ENCODE peak calls at places on chromosome X, in six cellular contexts. One of them, this sample, is unnamed.

GRCh38 chrX:107747596-107748161 is 27.9 kb downstream of the TSC22D3 start:
- DNase-seq in K562: no peak
- DNase-seq in HepG2: no peak
- DNase-seq in HL-60: no peak
- DNase-seq in SK-N-SH: no peak
- DNase-seq in transverse colon: peak
- DNase-seq in this sample: peak

GRCh38 chrX:41382699-41383645 is 49.0 kb downstream of the DDX3X start:
- DNase-seq in transverse colon: peak
- DNase-seq in HL-60: no peak
- DNase-seq in K562: peak
- DNase-seq in SK-N-SH: no peak
- DNase-seq in HepG2: no peak
- DNase-seq in this sample: no peak

GRCh38 chrX:3230496-3230895 is 116.0 kb downstream of the MXRA5 start:
- DNase-seq in HepG2: no peak
- DNase-seq in K562: no peak
- DNase-seq in HL-60: no peak
- DNase-seq in transverse colon: no peak
- DNase-seq in SK-N-SH: no peak
- DNase-seq in this sample: no peak

GRCh38 chrX:71493111-71493613 is 39.7 kb upstream of the OGT start:
- DNase-seq in HepG2: peak
- DNase-seq in transverse colon: peak
- DNase-seq in K562: no peak
- DNase-seq in SK-N-SH: no peak
- DNase-seq in HL-60: no peak
- DNase-seq in this sample: peak

GRCh38 chrX:109830704-109831206 is 97.7 kb upstream of the ACSL4 start:
- DNase-seq in transverse colon: no peak
- DNase-seq in HepG2: peak
- DNase-seq in SK-N-SH: no peak
- DNase-seq in K562: no peak
- DNase-seq in HL-60: no peak
- DNase-seq in this sample: no peak

GRCh38 chrX:56803849-56804681 is 75.0 kb downstream of the NBDY start:
- DNase-seq in K562: no peak
- DNase-seq in HL-60: no peak
- DNase-seq in transverse colon: peak
- DNase-seq in SK-N-SH: no peak
- DNase-seq in HepG2: no peak
- DNase-seq in this sample: no peak

GRCh38 chrX:38857736-38858432 is 56.6 kb downstream of the MID1IP1 start:
- DNase-seq in SK-N-SH: no peak
- DNase-seq in HepG2: no peak
- DNase-seq in K562: no peak
- DNase-seq in HL-60: no peak
- DNase-seq in transverse colon: no peak
- DNase-seq in this sample: no peak

GRCh38 chrX:22135171-22135711 is 103.1 kb downstream of the PHEX start:
- DNase-seq in SK-N-SH: no peak
- DNase-seq in HepG2: no peak
- DNase-seq in K562: no peak
- DNase-seq in HL-60: no peak
- DNase-seq in transverse colon: no peak
- DNase-seq in this sample: peak

GRCh38 chrX:150581093-150581775 is 12.8 kb downstream of the MTM1 start:
- DNase-seq in SK-N-SH: no peak
- DNase-seq in K562: no peak
- DNase-seq in HepG2: peak
- DNase-seq in HL-60: no peak
- DNase-seq in transverse colon: no peak
- DNase-seq in this sample: no peak

GRCh38 chrX:27767387-27767786 is 40.4 kb upstream of the MAGEB10 start:
- DNase-seq in HL-60: no peak
- DNase-seq in K562: no peak
- DNase-seq in HepG2: no peak
- DNase-seq in SK-N-SH: no peak
- DNase-seq in transverse colon: no peak
- DNase-seq in this sample: no peak

GRCh38 chrX:113741744-113742143 is 842.1 kb upstream of the HTR2C start:
- DNase-seq in SK-N-SH: peak
- DNase-seq in HepG2: peak
- DNase-seq in HL-60: no peak
- DNase-seq in K562: peak
- DNase-seq in transverse colon: no peak
- DNase-seq in this sample: peak

GRCh38 chrX:153723351-153724251 is 586 bp downstream of the BCAP31 start:
- DNase-seq in transverse colon: peak
- DNase-seq in HepG2: peak
- DNase-seq in K562: peak
- DNase-seq in HL-60: peak
- DNase-seq in SK-N-SH: peak
- DNase-seq in this sample: peak

GRCh38 chrX:129247642-129248041 is 275.6 kb downstream of the SMARCA1 start:
- DNase-seq in SK-N-SH: no peak
- DNase-seq in K562: no peak
- DNase-seq in HL-60: no peak
- DNase-seq in transverse colon: no peak
- DNase-seq in HepG2: no peak
- DNase-seq in this sample: no peak

GRCh38 chrX:136214551-136214950 is 36.6 kb downstream of the MAP7D3 start:
- DNase-seq in transverse colon: no peak
- DNase-seq in HepG2: peak
- DNase-seq in SK-N-SH: no peak
- DNase-seq in HL-60: no peak
- DNase-seq in K562: no peak
- DNase-seq in this sample: no peak

GRCh38 chrX:20623448-20623847 is 356.7 kb upstream of the RPS6KA3 start:
- DNase-seq in HL-60: no peak
- DNase-seq in transverse colon: no peak
- DNase-seq in SK-N-SH: no peak
- DNase-seq in HepG2: no peak
- DNase-seq in K562: no peak
- DNase-seq in this sample: no peak

GRCh38 chrX:26470946-26471345 is 255.0 kb downstream of the MAGEB5 start:
- DNase-seq in transverse colon: no peak
- DNase-seq in HL-60: no peak
- DNase-seq in K562: no peak
- DNase-seq in HepG2: no peak
- DNase-seq in SK-N-SH: no peak
- DNase-seq in this sample: no peak

GRCh38 chrX:136162827-136163427 is 15.6 kb downstream of the FHL1 start:
- DNase-seq in transverse colon: peak
- DNase-seq in K562: peak
- DNase-seq in HepG2: peak
- DNase-seq in SK-N-SH: peak
- DNase-seq in HL-60: no peak
- DNase-seq in this sample: no peak

GRCh38 chrX:48826876-48827653 is 752 bp downstream of the ERAS start:
- DNase-seq in HepG2: no peak
- DNase-seq in K562: no peak
- DNase-seq in transverse colon: no peak
- DNase-seq in HL-60: no peak
- DNase-seq in SK-N-SH: peak
- DNase-seq in this sample: no peak

GRCh38 chrX:129649268-129650182 is 5.2 kb downstream of the APLN start:
- DNase-seq in transverse colon: no peak
- DNase-seq in HepG2: no peak
- DNase-seq in K562: no peak
- DNase-seq in SK-N-SH: peak
- DNase-seq in HL-60: no peak
- DNase-seq in this sample: no peak

GRCh38 chrX:71652405-71652804 is 14.9 kb upstream of the LOC101059915 start:
- DNase-seq in SK-N-SH: peak
- DNase-seq in K562: peak
- DNase-seq in transverse colon: peak
- DNase-seq in HepG2: peak
- DNase-seq in HL-60: no peak
- DNase-seq in this sample: peak

GRCh38 chrX:131621650-131622049 is 77.8 kb downstream of the OR13H1 start:
- DNase-seq in SK-N-SH: no peak
- DNase-seq in HepG2: no peak
- DNase-seq in HL-60: no peak
- DNase-seq in transverse colon: no peak
- DNase-seq in K562: no peak
- DNase-seq in this sample: no peak
- TF ChIP-seq POLR2AphosphoS5 in SK-N-SH: no peak
- TF ChIP-seq POLR2AphosphoS5 in HepG2: no peak
- TF ChIP-seq POLR2AphosphoS5 in HL-60: no peak
- TF ChIP-seq POLR2AphosphoS5 in transverse colon: no peak
- TF ChIP-seq POLR2AphosphoS5 in K562: no peak
- TF ChIP-seq POLR2AphosphoS5 in this sample: no peak

GRCh38 chrX:101488796-101489195 is 3.5 kb downstream of the ARMCX4 start:
- DNase-seq in HL-60: no peak
- DNase-seq in SK-N-SH: no peak
- DNase-seq in transverse colon: no peak
- DNase-seq in HepG2: no peak
- DNase-seq in K562: no peak
- DNase-seq in this sample: no peak

GRCh38 chrX:101483705-101484104 is 1.6 kb upstream of the ARMCX4 start:
- DNase-seq in SK-N-SH: no peak
- DNase-seq in K562: peak
- DNase-seq in HepG2: no peak
- DNase-seq in transverse colon: no peak
- DNase-seq in HL-60: no peak
- DNase-seq in this sample: no peak

GRCh38 chrX:101482296-101482695 is 3.0 kb upstream of the ARMCX4 start:
- DNase-seq in transverse colon: no peak
- DNase-seq in HL-60: no peak
- DNase-seq in K562: no peak
- DNase-seq in HepG2: no peak
- DNase-seq in SK-N-SH: no peak
- DNase-seq in this sample: no peak

DNA sequence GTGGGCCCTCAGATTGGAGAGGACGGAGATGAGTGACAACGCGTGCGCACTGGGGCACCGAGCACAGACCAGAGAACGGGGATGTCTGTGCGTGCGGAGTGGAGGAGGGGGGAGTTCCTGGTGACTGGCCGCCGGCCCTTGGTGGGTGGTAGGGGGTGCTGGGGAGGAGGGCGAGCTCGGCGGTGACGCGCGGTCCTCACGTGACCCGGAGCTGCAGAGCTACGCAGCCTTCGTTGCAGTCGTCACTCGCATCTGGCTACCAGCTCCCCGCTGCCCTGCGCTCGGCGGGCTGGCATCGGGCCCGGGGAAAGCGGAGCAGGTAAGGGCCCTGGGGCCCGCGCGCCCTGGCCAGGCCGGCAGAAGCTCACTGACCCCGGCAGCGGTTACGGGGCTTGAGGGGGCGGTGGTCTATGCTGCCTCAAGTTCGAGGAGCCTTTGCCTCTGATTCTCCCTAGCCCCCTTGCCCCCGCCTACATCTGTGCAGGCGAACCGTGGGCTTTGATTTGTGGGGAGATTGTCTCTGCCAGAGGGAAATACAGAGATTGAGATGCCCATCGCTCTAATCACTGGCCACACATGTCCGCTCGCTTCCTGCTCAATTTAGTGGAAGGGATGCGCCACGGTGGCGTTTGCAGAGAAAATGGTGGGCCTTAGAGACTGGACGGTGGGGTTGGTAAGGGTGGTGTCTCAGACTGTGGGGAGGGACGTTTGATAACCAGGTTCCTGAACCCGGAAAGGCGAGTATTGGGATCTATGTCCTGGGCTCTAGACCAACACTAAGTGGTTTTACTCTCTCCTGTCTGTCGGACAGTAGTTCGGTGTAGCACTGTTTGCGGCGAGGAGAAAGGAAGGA is at the start of gene ARMCX4:
- DNase-seq in K562: no peak
- DNase-seq in transverse colon: peak
- DNase-seq in HL-60: no peak
- DNase-seq in HepG2: no peak
- DNase-seq in SK-N-SH: peak
- DNase-seq in this sample: peak
- TF ChIP-seq POLR2AphosphoS5 in K562: no peak
- TF ChIP-seq POLR2AphosphoS5 in transverse colon: peak
- TF ChIP-seq POLR2AphosphoS5 in HL-60: no peak
- TF ChIP-seq POLR2AphosphoS5 in HepG2: no peak
- TF ChIP-seq POLR2AphosphoS5 in SK-N-SH: no peak
- TF ChIP-seq POLR2AphosphoS5 in this sample: peak

DNA sequence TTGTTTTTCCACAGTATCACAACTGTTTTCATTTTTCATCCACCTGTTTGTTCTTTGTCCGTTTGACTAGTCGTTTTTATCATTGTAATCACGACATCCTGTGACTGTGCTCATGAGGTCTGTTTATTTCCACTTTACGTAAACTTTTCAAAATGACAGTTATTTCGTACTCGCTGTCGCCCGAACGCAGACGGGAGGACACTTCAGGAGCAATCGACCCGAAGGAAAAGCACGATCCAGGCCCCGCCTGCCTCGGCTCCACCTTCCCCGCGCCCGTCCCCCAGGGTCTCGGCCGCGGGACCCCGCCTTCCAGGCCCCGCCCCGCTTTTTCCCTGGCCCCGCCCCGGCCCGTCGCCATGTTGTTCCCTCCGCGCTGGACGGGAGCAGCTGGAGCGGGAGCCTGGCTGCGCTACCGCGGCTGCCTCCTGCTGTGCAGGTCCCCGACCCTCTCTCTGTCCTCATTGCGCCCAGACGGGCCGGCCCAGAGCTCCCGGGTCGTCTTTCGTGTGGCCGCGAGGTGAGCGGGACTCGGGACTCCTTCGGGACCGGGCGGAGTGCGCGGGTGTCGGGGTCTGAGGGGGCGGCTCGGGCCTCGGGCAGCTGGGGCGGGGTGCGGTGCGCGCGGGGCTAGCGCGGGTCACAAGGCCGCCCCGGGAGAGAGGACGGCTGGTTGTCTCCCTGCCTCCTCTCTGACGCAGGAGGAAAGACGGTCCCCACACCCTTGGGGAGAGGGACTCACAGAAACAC is at the start of gene RAB9A:
- DNase-seq in SK-N-SH: peak
- DNase-seq in K562: peak
- DNase-seq in HepG2: peak
- DNase-seq in HL-60: peak
- DNase-seq in transverse colon: peak
- DNase-seq in this sample: peak
- TF ChIP-seq POLR2AphosphoS5 in SK-N-SH: peak
- TF ChIP-seq POLR2AphosphoS5 in K562: peak
- TF ChIP-seq POLR2AphosphoS5 in HepG2: peak
- TF ChIP-seq POLR2AphosphoS5 in HL-60: peak
- TF ChIP-seq POLR2AphosphoS5 in transverse colon: peak
- TF ChIP-seq POLR2AphosphoS5 in this sample: peak

GRCh38 chrX:318739-319578 is at the start of gene GTPBP6:
- DNase-seq in HL-60: peak
- DNase-seq in HepG2: peak
- DNase-seq in K562: peak
- DNase-seq in SK-N-SH: peak
- DNase-seq in transverse colon: peak
- DNase-seq in this sample: peak

GRCh38 chrX:327660-328126 is 9.1 kb upstream of the GTPBP6 start:
- DNase-seq in HL-60: no peak
- DNase-seq in transverse colon: no peak
- DNase-seq in HepG2: no peak
- DNase-seq in SK-N-SH: no peak
- DNase-seq in K562: no peak
- DNase-seq in this sample: no peak

GRCh38 chrX:319579-320125 is 1.1 kb upstream of the GTPBP6 start:
- DNase-seq in transverse colon: peak
- DNase-seq in SK-N-SH: no peak
- DNase-seq in HepG2: no peak
- DNase-seq in K562: no peak
- DNase-seq in HL-60: no peak
- DNase-seq in this sample: no peak

GRCh38 chrX:320126-320783 is 1.7 kb upstream of the GTPBP6 start:
- DNase-seq in transverse colon: peak
- DNase-seq in HepG2: no peak
- DNase-seq in SK-N-SH: no peak
- DNase-seq in HL-60: no peak
- DNase-seq in K562: peak
- DNase-seq in this sample: no peak

GRCh38 chrX:323721-324628 is 5.4 kb upstream of the GTPBP6 start:
- DNase-seq in SK-N-SH: peak
- DNase-seq in HL-60: peak
- DNase-seq in K562: peak
- DNase-seq in HepG2: peak
- DNase-seq in transverse colon: peak
- DNase-seq in this sample: no peak
- TF ChIP-seq POLR2AphosphoS5 in SK-N-SH: no peak
- TF ChIP-seq POLR2AphosphoS5 in HL-60: no peak
- TF ChIP-seq POLR2AphosphoS5 in K562: no peak
- TF ChIP-seq POLR2AphosphoS5 in HepG2: no peak
- TF ChIP-seq POLR2AphosphoS5 in transverse colon: no peak
- TF ChIP-seq POLR2AphosphoS5 in this sample: no peak

This sample was measured in prostate gland.